ENCODE peak calls at places on chromosomes 16 and 17, in four cellular contexts. Q, M, E and U are unnamed samples.
A peak's percentile ranks its signal among the peaks of the same experiment; 100 is the strongest.

GRCh38 chr17:15291674-15292361 is 26.7 kb upstream of the PMP22 start:
- DNase-seq in Q (no peak), M (no peak), E (no peak), U (no peak)

GRCh38 chr17:16288860-16289571 is 64.3 kb downstream of the CENPV start:
- DNase-seq in Q (no peak), M (no peak), E (no peak), U (no peak)

GRCh38 chr16:81424761-81425160 is 19.8 kb upstream of the CMIP start:
- DNase-seq in Q (no peak), M (peak; percentile 68), E (no peak), U (no peak)

GRCh38 chr16:11273721-11274324 is 394 bp upstream of the PRM3 start:
- DNase-seq in Q (no peak), M (no peak), E (no peak), U (no peak)

GRCh38 chr17:69173118-69173517 is 31.4 kb upstream of the ABCA6 start:
- DNase-seq in Q (no peak), M (no peak), E (no peak), U (no peak)

GRCh38 chr17:73439597-73439996 is 127.8 kb upstream of the CDC42EP4 start:
- DNase-seq in Q (no peak), M (no peak), E (no peak), U (no peak)

GRCh38 chr17:50265690-50266306 is 8.5 kb upstream of the TMEM92 start:
- DNase-seq in Q (peak; percentile 55), M (no peak), E (no peak), U (no peak)

GRCh38 chr16:1941924-1942809 is 832 bp downstream of the MSRB1 start:
- DNase-seq in Q (no peak), M (no peak), E (no peak), U (no peak)

GRCh38 chr17:4728124-4728523 is 3.1 kb upstream of the MED11 start:
- DNase-seq in Q (no peak), M (no peak), E (no peak), U (no peak)

GRCh38 chr16:25493136-25493811 is 198.5 kb upstream of the HS3ST4 start:
- DNase-seq in Q (no peak), M (no peak), E (no peak), U (no peak)

GRCh38 chr16:1610841-1611653 is 825 bp downstream of the IFT140 start:
- DNase-seq in Q (no peak), M (no peak), E (no peak), U (no peak)

GRCh38 chr17:306116-306515 is 46.5 kb downstream of the RPH3AL start:
- DNase-seq in Q (no peak), M (no peak), E (no peak), U (no peak)

GRCh38 chr17:4186244-4186920 is 43.4 kb downstream of the CYB5D2 start:
- DNase-seq in Q (no peak), M (no peak), E (no peak), U (no peak)

GRCh38 chr17:13643196-13643595 is 41.5 kb upstream of the HS3ST3A1 start:
- DNase-seq in Q (no peak), M (no peak), E (no peak), U (no peak)

GRCh38 chr17:37710344-37710886 is 34.4 kb downstream of the HNF1B start:
- DNase-seq in Q (peak; percentile 40), M (no peak), E (peak; percentile 73), U (no peak)

GRCh38 chr16:78142784-78143183 is 43.3 kb downstream of the WWOX start:
- DNase-seq in Q (no peak), M (no peak), E (no peak), U (no peak)
- TF ChIP-seq SIN3A in Q (no peak), M (no peak), E (no peak), U (no peak)

DNA sequence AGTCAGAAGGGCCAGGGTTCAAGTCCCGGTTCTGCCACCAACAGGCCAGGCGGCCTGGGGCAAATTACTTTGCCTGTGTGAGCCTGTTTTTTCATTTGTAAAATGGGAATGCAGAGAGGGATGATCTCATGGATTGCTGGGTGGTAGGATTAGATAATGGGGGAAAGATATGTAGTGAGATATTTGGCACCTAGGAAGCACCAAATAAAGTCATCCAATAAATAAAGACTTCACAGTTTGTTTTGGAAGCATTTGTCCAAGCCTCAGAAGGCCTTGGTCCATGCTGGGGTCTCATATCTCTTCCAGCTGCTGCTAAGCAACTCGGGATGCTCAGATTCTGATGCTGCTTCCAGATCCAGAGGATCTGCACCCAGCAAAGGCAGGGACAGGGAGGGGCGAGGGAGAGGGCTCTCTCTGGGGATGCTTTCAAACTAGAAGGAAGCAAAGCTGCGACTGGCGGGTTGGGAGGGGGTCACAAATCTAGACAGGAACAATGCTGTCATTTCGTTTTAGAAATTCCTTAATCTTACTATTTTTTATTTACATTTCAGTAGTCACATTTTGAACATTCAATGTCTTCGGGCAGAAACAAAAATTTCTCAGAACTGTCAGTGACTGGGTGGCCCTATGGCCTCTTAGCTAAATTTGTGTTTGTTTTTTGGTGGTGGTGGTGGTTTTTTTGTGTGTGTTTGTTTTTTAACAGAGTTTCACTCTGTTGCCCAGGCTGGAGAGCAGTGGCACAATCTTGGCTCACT is 114.9 kb upstream of the CDH5 start:
- DNase-seq in Q (no peak), M (no peak), E (no peak), U (no peak)
- TF ChIP-seq SIN3A in Q (no peak), M (no peak), E (no peak), U (no peak)

GRCh38 chr17:65139045-65139764 is 2.0 kb downstream of the RGS9 start:
- DNase-seq in Q (no peak), M (no peak), E (no peak), U (no peak)

GRCh38 chr17:65142247-65142646 is 5.1 kb downstream of the RGS9 start:
- DNase-seq in Q (no peak), M (no peak), E (no peak), U (no peak)

GRCh38 chr17:65145743-65146142 is 8.6 kb downstream of the RGS9 start:
- DNase-seq in Q (no peak), M (no peak), E (no peak), U (no peak)

GRCh38 chr17:65143899-65144590 is 6.9 kb downstream of the RGS9 start:
- DNase-seq in Q (no peak), M (no peak), E (no peak), U (no peak)
- TF ChIP-seq SIN3A in Q (no peak), M (no peak), E (no peak), U (no peak)

DNA sequence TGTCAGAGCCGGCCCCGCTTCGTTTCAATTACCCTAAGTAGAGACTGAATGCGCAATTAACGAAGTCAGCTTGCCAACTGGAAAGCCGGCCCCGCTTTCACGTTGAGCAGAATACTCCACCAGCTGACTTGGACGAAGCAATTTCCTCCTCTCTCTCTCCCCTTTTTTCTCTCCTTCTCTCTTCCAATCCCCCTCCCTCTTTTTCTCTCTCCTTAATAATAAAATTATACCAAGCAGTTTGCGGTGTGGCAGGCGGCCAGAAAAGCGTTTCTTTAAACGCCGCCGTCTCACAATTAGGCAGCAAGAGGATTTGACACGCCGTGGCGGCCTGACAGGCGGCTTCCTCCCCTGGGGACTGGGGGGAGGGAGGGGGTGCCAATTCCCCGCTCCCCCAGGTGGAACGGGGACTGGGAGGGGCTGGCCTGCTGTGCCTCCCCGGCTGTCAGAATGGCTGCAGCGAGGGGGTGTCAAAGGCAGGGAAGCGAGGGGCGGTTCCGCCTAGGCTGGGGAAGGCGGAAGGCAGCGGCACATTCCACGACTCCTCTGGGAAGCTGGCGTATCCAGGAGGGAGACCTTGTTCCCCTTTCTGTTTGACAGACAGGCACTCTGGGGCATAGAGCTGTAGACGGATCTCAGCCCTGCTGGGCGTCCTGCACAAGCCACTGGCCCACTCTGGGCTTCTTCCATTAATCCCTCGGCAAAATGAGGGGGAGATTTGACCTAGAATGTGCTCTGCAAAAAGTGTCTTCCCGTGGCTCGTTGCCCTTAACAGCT is 52.8 kb downstream of the SREBF1 start:
- DNase-seq in Q (no peak), M (peak; percentile 17), E (no peak), U (no peak)
- TF ChIP-seq SIN3A in Q (no peak), M (no peak), E (peak; percentile 58), U (no peak)

GRCh38 chr17:2406271-2406902 is 5.5 kb upstream of the MNT start:
- DNase-seq in Q (no peak), M (no peak), E (no peak), U (no peak)
- TF ChIP-seq SIN3A in Q (no peak), M (no peak), E (no peak), U (no peak)

DNA sequence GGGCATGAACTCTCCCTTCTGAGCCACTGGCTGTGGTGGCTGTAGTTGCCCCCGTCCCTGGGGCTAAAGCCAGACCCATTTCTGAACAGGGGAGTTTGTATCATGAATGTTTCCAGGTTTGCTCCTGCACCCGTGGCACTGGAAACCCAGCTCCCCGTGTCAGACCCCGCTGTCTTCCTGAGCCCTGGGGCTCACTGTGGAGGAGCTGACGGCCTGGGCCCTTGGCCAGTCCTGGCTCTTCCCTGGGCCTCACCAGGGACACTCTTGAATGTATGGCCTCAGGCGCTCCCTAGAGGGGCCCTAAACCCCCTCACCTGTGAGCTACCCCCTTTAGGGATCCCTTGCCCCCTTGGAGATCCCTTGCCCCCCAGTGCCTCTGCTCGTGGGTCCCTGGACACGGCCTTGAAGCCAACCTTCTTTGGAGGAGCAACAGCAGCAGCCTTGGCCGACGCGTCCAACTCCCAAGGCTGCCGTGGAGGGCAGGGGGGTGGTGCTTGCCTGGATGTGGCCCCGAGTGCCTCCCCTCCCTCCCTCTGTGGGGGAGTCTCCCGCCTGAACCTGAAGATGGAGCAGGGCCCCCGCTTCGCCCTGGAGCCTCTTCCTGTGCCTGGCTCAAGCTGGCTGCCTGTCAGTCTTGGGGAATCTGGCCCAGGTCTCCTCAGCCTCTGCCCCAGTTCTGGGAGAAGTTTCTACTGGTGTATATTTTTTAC is 15.9 kb downstream of the CASKIN2 start:
- DNase-seq in Q (peak; percentile 50), M (no peak), E (no peak), U (no peak)
- TF ChIP-seq SIN3A in Q (no peak), M (no peak), E (no peak), U (no peak)

GRCh38 chr16:88712362-88712979 is 6.2 kb downstream of the CTU2 start:
- DNase-seq in Q (no peak), M (no peak), E (no peak), U (no peak)
- TF ChIP-seq SIN3A in Q (no peak), M (no peak), E (no peak), U (no peak)

DNA sequence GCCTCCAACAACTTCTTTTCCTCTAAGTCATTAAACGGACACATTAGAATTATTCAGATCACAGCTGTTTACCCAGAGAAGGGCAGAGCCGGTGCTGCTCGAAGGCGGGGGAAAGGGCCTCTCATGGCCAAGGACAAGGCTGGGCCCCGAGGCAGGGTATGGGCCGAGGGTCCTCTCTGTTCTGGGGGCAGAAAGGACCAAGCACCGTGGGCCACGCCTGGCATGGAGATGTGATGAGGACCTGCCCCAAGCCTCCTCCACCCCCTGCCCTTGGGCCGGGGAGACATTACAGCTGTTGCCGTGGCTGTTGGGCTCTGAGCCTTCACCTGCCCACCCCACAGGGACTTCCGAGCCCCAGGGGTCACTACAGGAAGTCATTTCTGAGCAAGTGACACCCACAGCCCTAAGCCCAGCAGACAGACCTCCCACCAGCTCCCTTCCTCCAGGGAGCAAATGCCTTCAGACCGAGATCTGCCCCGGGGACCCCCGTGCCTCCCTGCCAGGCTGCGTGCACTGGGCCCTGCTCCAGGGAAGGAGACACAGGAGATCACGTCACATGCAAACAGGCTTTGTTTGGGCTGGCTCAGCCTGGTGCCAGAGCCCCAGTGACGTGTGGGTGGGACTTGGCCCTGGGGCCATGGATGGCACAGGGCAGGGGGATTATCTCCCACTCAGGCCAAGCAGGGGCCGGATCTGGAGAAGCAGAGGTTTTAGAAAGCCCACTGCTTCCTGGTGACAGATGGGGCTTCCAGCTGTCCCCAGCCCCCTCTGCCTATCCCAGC is 652 bp upstream of the PVALEF start:
- DNase-seq in Q (peak; percentile 94), M (no peak), E (no peak), U (no peak)
- TF ChIP-seq SIN3A in Q (no peak), M (no peak), E (no peak), U (no peak)